ENCODE peak calls at places on chromosomes 1 and 21, in eight cellular contexts. One of them, this sample, is unnamed.

GRCh38 chr1:44030606-44031050 is 634 bp downstream of the SLC6A9 start:
- DNase-seq in cardiac fibroblast: peak
- DNase-seq in upper lobe of right lung: no peak
- DNase-seq in adrenal gland: peak
- DNase-seq in omental fat pad: no peak
- DNase-seq in choroid plexus epithelial cell: peak
- DNase-seq in tibial artery: no peak
- DNase-seq in fibroblast of mammary gland: peak
- DNase-seq in this sample: no peak

GRCh38 chr1:160884579-160884978 is 401 bp downstream of the ITLN1 start:
- DNase-seq in cardiac fibroblast: no peak
- DNase-seq in upper lobe of right lung: no peak
- DNase-seq in adrenal gland: peak
- DNase-seq in omental fat pad: no peak
- DNase-seq in choroid plexus epithelial cell: no peak
- DNase-seq in tibial artery: no peak
- DNase-seq in fibroblast of mammary gland: no peak
- DNase-seq in this sample: no peak

GRCh38 chr1:92343061-92343460 is 44.2 kb downstream of the RPAP2 start:
- DNase-seq in cardiac fibroblast: no peak
- DNase-seq in upper lobe of right lung: no peak
- DNase-seq in adrenal gland: no peak
- DNase-seq in omental fat pad: no peak
- DNase-seq in choroid plexus epithelial cell: peak
- DNase-seq in tibial artery: no peak
- DNase-seq in fibroblast of mammary gland: no peak
- DNase-seq in this sample: no peak

GRCh38 chr1:164712131-164713031 is 153.4 kb downstream of the PBX1 start:
- DNase-seq in cardiac fibroblast: peak
- DNase-seq in upper lobe of right lung: no peak
- DNase-seq in adrenal gland: peak
- DNase-seq in omental fat pad: no peak
- DNase-seq in choroid plexus epithelial cell: no peak
- DNase-seq in tibial artery: peak
- DNase-seq in fibroblast of mammary gland: peak
- DNase-seq in this sample: peak

GRCh38 chr1:203521071-203521794 is 27.3 kb downstream of the OPTC start:
- DNase-seq in cardiac fibroblast: no peak
- DNase-seq in upper lobe of right lung: no peak
- DNase-seq in adrenal gland: peak
- DNase-seq in omental fat pad: no peak
- DNase-seq in choroid plexus epithelial cell: no peak
- DNase-seq in tibial artery: no peak
- DNase-seq in fibroblast of mammary gland: no peak
- DNase-seq in this sample: peak

GRCh38 chr1:232519186-232519585 is 110.7 kb downstream of the SIPA1L2 start:
- DNase-seq in cardiac fibroblast: no peak
- DNase-seq in upper lobe of right lung: no peak
- DNase-seq in adrenal gland: no peak
- DNase-seq in omental fat pad: no peak
- DNase-seq in choroid plexus epithelial cell: no peak
- DNase-seq in tibial artery: no peak
- DNase-seq in fibroblast of mammary gland: no peak
- DNase-seq in this sample: no peak

GRCh38 chr1:44946720-44947059 is 39.7 kb downstream of the EIF2B3 start:
- DNase-seq in cardiac fibroblast: no peak
- DNase-seq in upper lobe of right lung: no peak
- DNase-seq in adrenal gland: no peak
- DNase-seq in omental fat pad: no peak
- DNase-seq in choroid plexus epithelial cell: peak
- DNase-seq in tibial artery: no peak
- DNase-seq in fibroblast of mammary gland: no peak
- DNase-seq in this sample: no peak

GRCh38 chr1:20485527-20486456 is at the start of gene CAMK2N1:
- DNase-seq in cardiac fibroblast: peak
- DNase-seq in upper lobe of right lung: peak
- DNase-seq in adrenal gland: peak
- DNase-seq in omental fat pad: no peak
- DNase-seq in choroid plexus epithelial cell: peak
- DNase-seq in tibial artery: peak
- DNase-seq in fibroblast of mammary gland: peak
- DNase-seq in this sample: peak

GRCh38 chr1:198254521-198254920 is 97.7 kb downstream of the NEK7 start:
- DNase-seq in cardiac fibroblast: peak
- DNase-seq in upper lobe of right lung: no peak
- DNase-seq in adrenal gland: no peak
- DNase-seq in omental fat pad: no peak
- DNase-seq in choroid plexus epithelial cell: peak
- DNase-seq in tibial artery: no peak
- DNase-seq in fibroblast of mammary gland: no peak
- DNase-seq in this sample: no peak

GRCh38 chr1:52552236-52552504 is 722 bp downstream of the TUT4 start:
- DNase-seq in cardiac fibroblast: peak
- DNase-seq in upper lobe of right lung: no peak
- DNase-seq in adrenal gland: peak
- DNase-seq in omental fat pad: peak
- DNase-seq in choroid plexus epithelial cell: peak
- DNase-seq in tibial artery: no peak
- DNase-seq in fibroblast of mammary gland: peak
- DNase-seq in this sample: peak

GRCh38 chr1:177065430-177065829 is 99.1 kb downstream of the ASTN1 start:
- DNase-seq in cardiac fibroblast: no peak
- DNase-seq in upper lobe of right lung: no peak
- DNase-seq in adrenal gland: no peak
- DNase-seq in omental fat pad: no peak
- DNase-seq in choroid plexus epithelial cell: no peak
- DNase-seq in tibial artery: no peak
- DNase-seq in fibroblast of mammary gland: no peak
- DNase-seq in this sample: no peak

GRCh38 chr21:30561264-30561895 is at the start of gene KRTAP19-7:
- DNase-seq in cardiac fibroblast: no peak
- DNase-seq in upper lobe of right lung: no peak
- DNase-seq in adrenal gland: no peak
- DNase-seq in omental fat pad: no peak
- DNase-seq in choroid plexus epithelial cell: no peak
- DNase-seq in tibial artery: no peak
- DNase-seq in fibroblast of mammary gland: no peak
- DNase-seq in this sample: no peak

GRCh38 chr21:14900611-14901010 is 164.2 kb downstream of the NRIP1 start:
- DNase-seq in cardiac fibroblast: peak
- DNase-seq in upper lobe of right lung: no peak
- DNase-seq in adrenal gland: no peak
- DNase-seq in omental fat pad: no peak
- DNase-seq in choroid plexus epithelial cell: peak
- DNase-seq in tibial artery: no peak
- DNase-seq in fibroblast of mammary gland: peak
- DNase-seq in this sample: no peak

GRCh38 chr1:84550826-84551225 is 23.4 kb downstream of the CTBS start:
- DNase-seq in cardiac fibroblast: peak
- DNase-seq in upper lobe of right lung: no peak
- DNase-seq in adrenal gland: no peak
- DNase-seq in omental fat pad: no peak
- DNase-seq in choroid plexus epithelial cell: no peak
- DNase-seq in tibial artery: no peak
- DNase-seq in fibroblast of mammary gland: peak
- DNase-seq in this sample: no peak

GRCh38 chr1:155504207-155504606 is 58.4 kb downstream of the ASH1L start:
- DNase-seq in cardiac fibroblast: peak
- DNase-seq in upper lobe of right lung: no peak
- DNase-seq in adrenal gland: no peak
- DNase-seq in omental fat pad: no peak
- DNase-seq in choroid plexus epithelial cell: peak
- DNase-seq in tibial artery: no peak
- DNase-seq in fibroblast of mammary gland: peak
- DNase-seq in this sample: no peak
- TF ChIP-seq CTCF in cardiac fibroblast: peak
- TF ChIP-seq CTCF in upper lobe of right lung: peak
- TF ChIP-seq CTCF in adrenal gland: peak
- TF ChIP-seq CTCF in omental fat pad: no peak
- TF ChIP-seq CTCF in choroid plexus epithelial cell: peak
- TF ChIP-seq CTCF in tibial artery: peak
- TF ChIP-seq CTCF in fibroblast of mammary gland: peak
- TF ChIP-seq CTCF in this sample: no peak

DNA sequence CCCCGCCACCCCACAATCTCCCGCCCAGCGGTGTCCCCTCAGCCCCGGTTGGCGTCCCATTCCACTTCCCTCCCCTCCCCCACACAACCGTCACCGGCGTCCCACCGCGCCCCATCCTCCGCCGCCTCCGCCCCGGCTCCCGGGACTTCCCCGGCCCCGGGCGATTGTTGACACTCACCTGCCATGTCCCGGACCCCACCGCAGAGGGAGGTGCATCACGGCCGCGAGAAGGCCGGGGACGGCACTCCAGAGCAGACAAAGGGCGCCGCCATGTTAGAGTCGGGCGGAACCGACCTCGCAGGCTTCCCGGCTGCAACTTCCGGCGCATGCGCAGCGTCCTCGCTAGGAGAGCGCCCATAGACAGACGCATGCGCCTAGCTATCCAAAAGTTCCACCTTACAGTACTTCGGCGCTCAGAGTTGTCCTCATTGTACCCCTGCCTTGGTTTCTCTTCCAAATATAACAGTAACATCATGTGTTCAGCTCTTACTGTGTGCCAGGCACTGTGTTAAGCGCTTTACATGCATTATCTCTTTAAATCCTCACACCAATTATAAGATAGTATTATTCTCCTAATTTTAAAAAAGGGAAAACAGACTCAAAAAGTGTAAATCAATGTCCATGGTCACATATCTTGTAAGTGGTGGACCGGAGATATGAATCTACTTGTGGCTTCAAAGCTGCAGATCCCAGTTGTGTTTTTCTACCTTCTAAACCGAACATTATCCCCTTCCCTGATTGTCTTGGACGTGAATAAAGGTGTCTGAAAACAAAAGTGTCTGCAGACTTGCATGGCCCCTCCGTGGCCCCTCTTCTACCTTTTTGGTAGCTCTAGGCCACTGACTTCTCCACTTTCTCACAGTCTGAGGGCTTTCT is at the start of gene ZBTB17:
- DNase-seq in cardiac fibroblast: peak
- DNase-seq in upper lobe of right lung: peak
- DNase-seq in adrenal gland: peak
- DNase-seq in omental fat pad: peak
- DNase-seq in choroid plexus epithelial cell: peak
- DNase-seq in tibial artery: peak
- DNase-seq in fibroblast of mammary gland: peak
- DNase-seq in this sample: peak
- TF ChIP-seq CTCF in cardiac fibroblast: no peak
- TF ChIP-seq CTCF in upper lobe of right lung: no peak
- TF ChIP-seq CTCF in adrenal gland: no peak
- TF ChIP-seq CTCF in omental fat pad: no peak
- TF ChIP-seq CTCF in choroid plexus epithelial cell: no peak
- TF ChIP-seq CTCF in tibial artery: no peak
- TF ChIP-seq CTCF in fibroblast of mammary gland: no peak
- TF ChIP-seq CTCF in this sample: no peak

GRCh38 chr1:213284626-213285025 is 233.6 kb downstream of the RPS6KC1 start:
- DNase-seq in cardiac fibroblast: peak
- DNase-seq in upper lobe of right lung: no peak
- DNase-seq in adrenal gland: no peak
- DNase-seq in omental fat pad: no peak
- DNase-seq in choroid plexus epithelial cell: peak
- DNase-seq in tibial artery: no peak
- DNase-seq in fibroblast of mammary gland: peak
- DNase-seq in this sample: no peak

GRCh38 chr1:213287987-213288386 is 236.9 kb downstream of the RPS6KC1 start:
- DNase-seq in cardiac fibroblast: no peak
- DNase-seq in upper lobe of right lung: no peak
- DNase-seq in adrenal gland: no peak
- DNase-seq in omental fat pad: no peak
- DNase-seq in choroid plexus epithelial cell: no peak
- DNase-seq in tibial artery: no peak
- DNase-seq in fibroblast of mammary gland: no peak
- DNase-seq in this sample: no peak

GRCh38 chr1:213281610-213282316 is 230.7 kb downstream of the RPS6KC1 start:
- DNase-seq in cardiac fibroblast: no peak
- DNase-seq in upper lobe of right lung: no peak
- DNase-seq in adrenal gland: no peak
- DNase-seq in omental fat pad: no peak
- DNase-seq in choroid plexus epithelial cell: no peak
- DNase-seq in tibial artery: no peak
- DNase-seq in fibroblast of mammary gland: no peak
- DNase-seq in this sample: no peak

DNA sequence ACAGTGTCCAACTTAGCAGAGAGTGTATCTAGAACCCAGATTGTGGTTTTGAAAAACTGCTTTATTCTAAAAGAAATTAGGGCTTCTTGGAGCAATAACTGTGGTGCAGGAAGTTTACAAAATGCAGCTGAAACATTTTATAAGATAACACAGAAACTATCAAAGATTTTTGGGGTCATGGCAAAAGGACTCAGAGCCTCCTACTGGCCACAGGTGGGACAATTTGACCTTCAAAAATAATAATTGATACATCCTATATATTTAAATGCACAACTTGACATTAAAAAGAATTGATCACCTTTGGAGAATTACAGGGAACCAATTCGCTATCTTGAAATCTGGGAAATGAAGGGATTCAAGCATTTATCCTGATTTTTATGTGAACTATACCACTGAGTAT is 235.2 kb downstream of the RPS6KC1 start:
- DNase-seq in cardiac fibroblast: no peak
- DNase-seq in upper lobe of right lung: no peak
- DNase-seq in adrenal gland: no peak
- DNase-seq in omental fat pad: no peak
- DNase-seq in choroid plexus epithelial cell: no peak
- DNase-seq in tibial artery: no peak
- DNase-seq in fibroblast of mammary gland: peak
- DNase-seq in this sample: no peak
- TF ChIP-seq CTCF in cardiac fibroblast: peak
- TF ChIP-seq CTCF in upper lobe of right lung: no peak
- TF ChIP-seq CTCF in adrenal gland: no peak
- TF ChIP-seq CTCF in omental fat pad: no peak
- TF ChIP-seq CTCF in choroid plexus epithelial cell: peak
- TF ChIP-seq CTCF in tibial artery: no peak
- TF ChIP-seq CTCF in fibroblast of mammary gland: peak
- TF ChIP-seq CTCF in this sample: no peak

GRCh38 chr1:5934058-5934884 is 58.0 kb downstream of the NPHP4 start:
- DNase-seq in cardiac fibroblast: no peak
- DNase-seq in upper lobe of right lung: peak
- DNase-seq in adrenal gland: no peak
- DNase-seq in omental fat pad: no peak
- DNase-seq in choroid plexus epithelial cell: no peak
- DNase-seq in tibial artery: peak
- DNase-seq in fibroblast of mammary gland: no peak
- DNase-seq in this sample: no peak

GRCh38 chr1:5938068-5938740 is 54.0 kb downstream of the NPHP4 start:
- DNase-seq in cardiac fibroblast: peak
- DNase-seq in upper lobe of right lung: no peak
- DNase-seq in adrenal gland: no peak
- DNase-seq in omental fat pad: no peak
- DNase-seq in choroid plexus epithelial cell: peak
- DNase-seq in tibial artery: peak
- DNase-seq in fibroblast of mammary gland: peak
- DNase-seq in this sample: peak

GRCh38 chr1:5937373-5937857 is 54.8 kb downstream of the NPHP4 start:
- DNase-seq in cardiac fibroblast: no peak
- DNase-seq in upper lobe of right lung: no peak
- DNase-seq in adrenal gland: no peak
- DNase-seq in omental fat pad: no peak
- DNase-seq in choroid plexus epithelial cell: no peak
- DNase-seq in tibial artery: no peak
- DNase-seq in fibroblast of mammary gland: no peak
- DNase-seq in this sample: no peak

GRCh38 chr1:5936126-5936525 is 56.1 kb downstream of the NPHP4 start:
- DNase-seq in cardiac fibroblast: no peak
- DNase-seq in upper lobe of right lung: no peak
- DNase-seq in adrenal gland: no peak
- DNase-seq in omental fat pad: no peak
- DNase-seq in choroid plexus epithelial cell: no peak
- DNase-seq in tibial artery: no peak
- DNase-seq in fibroblast of mammary gland: no peak
- DNase-seq in this sample: no peak

GRCh38 chr1:5936621-5937372 is 55.4 kb downstream of the NPHP4 start:
- DNase-seq in cardiac fibroblast: no peak
- DNase-seq in upper lobe of right lung: no peak
- DNase-seq in adrenal gland: no peak
- DNase-seq in omental fat pad: no peak
- DNase-seq in choroid plexus epithelial cell: no peak
- DNase-seq in tibial artery: peak
- DNase-seq in fibroblast of mammary gland: no peak
- DNase-seq in this sample: no peak
- TF ChIP-seq CTCF in cardiac fibroblast: no peak
- TF ChIP-seq CTCF in upper lobe of right lung: no peak
- TF ChIP-seq CTCF in adrenal gland: no peak
- TF ChIP-seq CTCF in omental fat pad: no peak
- TF ChIP-seq CTCF in choroid plexus epithelial cell: no peak
- TF ChIP-seq CTCF in tibial artery: no peak
- TF ChIP-seq CTCF in fibroblast of mammary gland: no peak
- TF ChIP-seq CTCF in this sample: no peak